ENCODE peak calls at places on chromosomes 5 and 9, in six cellular contexts. Q, W, V, L, B and I are unnamed samples.

GRCh38 chr9:137297060-137297664 is 4.9 kb downstream of the NRARP start:
- DNase-seq in L (no peak), Q (no peak), V (no peak), W (no peak), B (no peak), I (no peak)

GRCh38 chr9:107674937-107675277 is 185.3 kb upstream of the KLF4 start:
- DNase-seq in B (no peak), L (no peak), Q (no peak), V (no peak), W (no peak), I (no peak)

GRCh38 chr9:96417610-96418073 is 528 bp downstream of the ZNF367 start:
- DNase-seq in L (no peak), B (peak; percentile 35), W (no peak), V (no peak), Q (no peak), I (no peak)

GRCh38 chr5:10454591-10455272 is 13.1 kb downstream of the ROPN1L start:
- DNase-seq in B (no peak), W (peak; percentile 73), V (peak; percentile 48), Q (no peak), L (no peak), I (no peak)

GRCh38 chr9:131853434-131853833 is 113.6 kb upstream of the RAPGEF1 start:
- DNase-seq in W (no peak), Q (no peak), V (no peak), L (no peak), B (no peak), I (no peak)

GRCh38 chr9:96344458-96345180 is 38.9 kb downstream of the SLC35D2 start:
- DNase-seq in Q (peak; percentile 90), B (no peak), V (peak; percentile 98), W (peak; percentile 97), L (peak; percentile 90), I (no peak)

GRCh38 chr5:55232194-55232984 is 1.0 kb downstream of the CCNO start:
- DNase-seq in V (no peak), Q (peak; percentile 55), L (peak; percentile 84), B (no peak), W (peak; percentile 13), I (no peak)

GRCh38 chr5:151686673-151687378 is at the start of gene SPARC:
- DNase-seq in B (no peak), Q (no peak), L (peak; percentile 86), V (peak; percentile 95), W (peak; percentile 97), I (no peak)

GRCh38 chr9:70941191-70941590 is 180.2 kb downstream of the TRPM3 start:
- DNase-seq in L (no peak), W (no peak), B (no peak), Q (no peak), V (no peak), I (no peak)

GRCh38 chr5:14399054-14399657 is 182.4 kb upstream of the OTULINL start:
- DNase-seq in B (no peak), V (peak; percentile 84), L (peak; percentile 64), Q (peak; percentile 48), W (peak; percentile 69), I (no peak)

GRCh38 chr9:129027685-129028191 is 393 bp downstream of the SH3GLB2 start:
- DNase-seq in Q (peak; percentile 66), B (peak; percentile 72), V (no peak), L (no peak), W (peak; percentile 34), I (no peak)

GRCh38 chr5:117102591-117102990 is 528.0 kb upstream of the SEMA6A start:
- DNase-seq in V (no peak), L (no peak), W (no peak), B (no peak), Q (no peak), I (no peak)

GRCh38 chr9:131366745-131367401 is 27.0 kb upstream of the PRRC2B start:
- DNase-seq in B (no peak), Q (peak; percentile 89), V (peak; percentile 79), W (peak; percentile 83), L (peak; percentile 75), I (no peak)

GRCh38 chr5:113183694-113184093 is 207.1 kb downstream of the DCP2 start:
- DNase-seq in V (no peak), B (no peak), L (no peak), W (no peak), Q (no peak), I (no peak)

GRCh38 chr9:69771775-69772418 is 12.1 kb upstream of the PTAR1 start:
- DNase-seq in B (no peak), Q (no peak), W (peak; percentile 83), L (no peak), V (peak; percentile 74), I (no peak)

GRCh38 chr5:139341689-139342422 is at the start of gene PAIP2:
- DNase-seq in V (peak; percentile 98), B (peak; percentile 98), W (peak; percentile 97), L (peak; percentile 97), Q (peak; percentile 98), I (peak; percentile 91)

GRCh38 chr9:71793386-71794105 is 25.2 kb upstream of the CEMIP2 start:
- DNase-seq in W (peak; percentile 90), L (peak; percentile 23), B (no peak), V (peak; percentile 50), Q (peak; percentile 67), I (no peak)

GRCh38 chr9:135968601-135969000 is 7.4 kb upstream of the UBAC1 start:
- DNase-seq in W (no peak), V (peak; percentile 56), B (no peak), Q (no peak), L (peak; percentile 54), I (no peak)

GRCh38 chr5:52706775-52707174 is 80.9 kb upstream of the ITGA1 start:
- DNase-seq in V (no peak), B (no peak), W (no peak), L (no peak), Q (no peak), I (no peak)

GRCh38 chr9:132875159-132875558 is 2.9 kb downstream of the AK8 start:
- DNase-seq in V (no peak), Q (no peak), B (no peak), L (no peak), W (no peak), I (no peak)